ENCODE peak calls at places on chromosomes 2 and 18, in nine cellular contexts. E is tibial nerve, I is OCI-LY7, C is SK-N-SH, R is psoas muscle, Q is right atrium auricular region, B is breast epithelium, L is MM.1S, Y is heart left ventricle. T is an unnamed sample. For H3K4me1, the result is how much of the 10 kb centered on the place peaks cover.

GRCh38 chr2:195818521-195818920 is 161.5 kb downstream of the SLC39A10 start:
- DNase-seq in Y (no peak), C (no peak), I (no peak), R (no peak), Q (no peak), B (no peak), L (no peak), E (no peak), T (no peak)

GRCh38 chr2:64391940-64392339 is 62.0 kb upstream of the LGALSL start:
- DNase-seq in C (no peak), I (no peak), L (no peak), Q (no peak), B (no peak), E (no peak), Y (no peak), R (no peak), T (no peak)

GRCh38 chr2:236298924-236299475 is 34.8 kb upstream of the ASB18 start:
- DNase-seq in E (no peak), I (no peak), L (no peak), Y (no peak), R (no peak), Q (peak), C (no peak), B (no peak), T (no peak)

GRCh38 chr2:60926751-60927568 is 45.6 kb downstream of the REL start:
- DNase-seq in L (no peak), R (no peak), B (no peak), I (no peak), Q (no peak), Y (no peak), C (no peak), E (no peak), T (no peak)

GRCh38 chr2:181468857-181469256 is 11.7 kb downstream of the ITGA4 start:
- DNase-seq in C (no peak), Q (no peak), Y (no peak), R (no peak), B (no peak), E (no peak), I (no peak), L (no peak), T (no peak)

GRCh38 chr2:194203898-194204297 is 1453.1 kb upstream of the SLC39A10 start:
- DNase-seq in B (no peak), I (no peak), E (no peak), Q (no peak), C (no peak), Y (no peak), R (no peak), L (no peak), T (no peak)

GRCh38 chr2:204180671-204181070 is 244.1 kb downstream of the ICOS start:
- DNase-seq in E (no peak), B (peak), I (no peak), R (no peak), Q (no peak), L (no peak), Y (no peak), C (peak), T (no peak)

GRCh38 chr18:774811-775210 is 37.2 kb downstream of the YES1 start:
- DNase-seq in Y (no peak), Q (no peak), R (no peak), L (no peak), B (no peak), I (no peak), C (no peak), E (no peak), T (no peak)

GRCh38 chr2:130150181-130151144 is 5.6 kb upstream of the CCDC74B start:
- DNase-seq in R (no peak), I (no peak), Y (no peak), Q (no peak), B (no peak), E (no peak), L (no peak), C (no peak), T (peak)

GRCh38 chr2:60957643-60958042 is 59.9 kb upstream of the PEX13 start:
- DNase-seq in C (no peak), Q (no peak), R (no peak), Y (no peak), L (no peak), I (no peak), E (no peak), B (no peak), T (no peak)

GRCh38 chr18:7221424-7222155 is 9.3 kb upstream of the LRRC30 start:
- DNase-seq in E (no peak), Y (peak), C (peak), I (peak), B (no peak), R (no peak), L (peak), Q (no peak), T (no peak)

GRCh38 chr2:11697103-11697871 is 27.3 kb upstream of the NTSR2 start:
- DNase-seq in R (peak), E (peak), I (no peak), C (peak), L (no peak), B (peak), Y (peak), Q (no peak), T (peak)

GRCh38 chr2:164599954-164600589 is 21.2 kb downstream of the GRB14 start:
- DNase-seq in E (peak), I (peak), R (no peak), B (no peak), C (peak), L (peak), Q (no peak), Y (no peak), T (no peak)

GRCh38 chr18:13455470-13455869 is 236.9 kb downstream of the LDLRAD4 start:
- DNase-seq in I (peak), L (no peak), E (no peak), B (no peak), R (no peak), C (peak), Y (no peak), Q (peak), T (no peak)

GRCh38 chr18:50266248-50266704 is at the start of gene CFAP53:
- DNase-seq in E (peak), Y (peak), L (peak), Q (peak), C (peak), R (peak), I (peak), B (peak), T (peak)

GRCh38 chr2:74131901-74132300 is 15.8 kb downstream of the BOLA3 start:
- DNase-seq in I (no peak), B (no peak), L (no peak), Q (no peak), C (no peak), R (no peak), Y (no peak), E (no peak), T (no peak)

GRCh38 chr2:26168785-26169184 is 4.1 kb upstream of the GAREM2 start:
- DNase-seq in I (no peak), R (no peak), C (no peak), Q (no peak), Y (no peak), B (no peak), L (no peak), E (no peak), T (no peak)

GRCh38 chr2:23524261-23524706 is 139.3 kb downstream of the KLHL29 start:
- DNase-seq in L (no peak), Q (no peak), R (peak), B (peak), E (no peak), I (no peak), Y (no peak), C (no peak), T (no peak)

GRCh38 chr2:128172191-128172590 is 81.2 kb downstream of the UGGT1 start:
- DNase-seq in E (no peak), Y (no peak), L (no peak), C (no peak), B (no peak), R (no peak), Q (no peak), I (no peak), T (no peak)

GRCh38 chr2:191835539-191836350 is 11.1 kb downstream of the CAVIN2 start:
- DNase-seq in C (no peak), B (no peak), Y (no peak), I (no peak), R (no peak), L (no peak), Q (no peak), E (no peak), T (no peak)

GRCh38 chr2:1967242-1968210 is 223.2 kb upstream of the PXDN start:
- DNase-seq in C (peak), Y (no peak), E (no peak), B (no peak), Q (no peak), I (no peak), L (no peak), R (no peak), T (no peak)

GRCh38 chr2:239177325-239177724 is 223.5 kb downstream of the HDAC4 start:
- DNase-seq in I (no peak), C (no peak), E (no peak), L (no peak), B (no peak), R (no peak), Y (no peak), Q (no peak), T (no peak)

GRCh38 chr18:6199777-6200176 is 214.9 kb downstream of the L3MBTL4 start:
- DNase-seq in Y (no peak), I (no peak), R (no peak), B (no peak), L (no peak), Q (no peak), C (no peak), E (no peak), T (no peak)

GRCh38 chr2:161250864-161251436 is 57.3 kb upstream of the PSMD14 start:
- DNase-seq in Q (no peak), B (no peak), R (no peak), L (peak), Y (no peak), I (peak), E (no peak), C (peak), T (no peak)

GRCh38 chr2:195411219-195411687 is 245.8 kb upstream of the SLC39A10 start:
- DNase-seq in C (no peak), I (no peak), B (no peak), R (no peak), E (no peak), L (no peak), Q (no peak), Y (no peak), T (no peak)

GRCh38 chr2:601387-601698 is 75.9 kb downstream of the TMEM18 start:
- DNase-seq in I (no peak), L (no peak), R (no peak), Q (peak), Y (no peak), E (no peak), C (peak), B (no peak), T (no peak)

GRCh38 chr2:120596191-120596781 is 139.4 kb upstream of the GLI2 start:
- DNase-seq in B (no peak), L (no peak), I (no peak), E (no peak), C (peak), Q (no peak), R (peak), Y (no peak), T (peak)

GRCh38 chr18:79603321-79604204 is 76.0 kb upstream of the CTDP1 start:
- DNase-seq in E (no peak), L (no peak), I (no peak), Y (peak), C (no peak), Q (no peak), R (no peak), B (no peak), T (no peak)

GRCh38 chr18:78984941-78985784 is 5.5 kb downstream of the SALL3 start:
- DNase-seq in L (no peak), Q (no peak), I (peak), E (no peak), Y (no peak), R (no peak), B (no peak), C (no peak), T (no peak)

GRCh38 chr2:8684885-8685696 is 3.2 kb downstream of the ID2 start:
- DNase-seq in C (no peak), L (peak), B (peak), E (peak), Q (peak), R (peak), Y (peak), I (peak), T (peak)

GRCh38 chr2:9021563-9022211 is 18.2 kb upstream of the MBOAT2 start:
- DNase-seq in B (no peak), Y (no peak), I (no peak), R (no peak), E (no peak), Q (no peak), C (no peak), L (no peak), T (no peak)

GRCh38 chr2:237486819-237487448 is at the start of gene MLPH:
- DNase-seq in L (no peak), I (no peak), R (peak), C (peak), Q (no peak), Y (peak), E (no peak), B (no peak), T (peak)

GRCh38 chr2:12903272-12903671 is 186.5 kb downstream of the TRIB2 start:
- DNase-seq in Y (no peak), R (no peak), B (no peak), C (no peak), E (no peak), I (no peak), L (no peak), Q (no peak), T (no peak)

GRCh38 chr18:32470136-32470712 is 458 bp downstream of the GAREM1 start:
- DNase-seq in I (peak), Y (peak), E (no peak), C (no peak), L (peak), Q (no peak), B (peak), R (peak), T (peak)

GRCh38 chr18:56447972-56448371 is 190.4 kb downstream of the TXNL1 start:
- DNase-seq in Y (no peak), I (no peak), Q (no peak), E (no peak), C (no peak), B (no peak), L (no peak), R (no peak), T (no peak)

GRCh38 chr2:168583710-168584521 is 127.8 kb downstream of the CERS6 start:
- DNase-seq in I (no peak), E (peak), C (no peak), B (peak), L (no peak), Q (no peak), Y (no peak), R (peak), T (no peak)

GRCh38 chr2:241703128-241703604 is 1.3 kb downstream of the ING5 start:
- DNase-seq in E (no peak), L (no peak), I (no peak), Q (no peak), B (no peak), R (no peak), C (peak), Y (no peak), T (no peak)

GRCh38 chr2:110166246-110166645 is 38.6 kb downstream of the NPHP1 start:
- DNase-seq in Q (no peak), Y (no peak), I (no peak), E (no peak), L (no peak), C (no peak), R (no peak), B (no peak), T (no peak)

GRCh38 chr18:34153711-34154110 is 71.0 kb downstream of the NOL4 start:
- DNase-seq in B (no peak), Y (no peak), L (no peak), Q (no peak), I (peak), C (peak), E (no peak), R (no peak), T (no peak)

GRCh38 chr2:211598238-211598637 is 940.4 kb downstream of the ERBB4 start:
- DNase-seq in Y (no peak), L (no peak), R (no peak), B (no peak), C (no peak), Q (no peak), I (no peak), E (no peak), T (no peak)

GRCh38 chr2:45691600-45691999 is 40.1 kb downstream of the PRKCE start:
- DNase-seq in E (no peak), I (peak), B (no peak), Y (no peak), L (peak), Q (no peak), C (no peak), R (no peak), T (no peak)
- H3K4me1 ChIP-seq in E (under half), I (under half), B (under half), Y (under half), L (under half), Q (under half), C (under half), R (under half), T (under half)

DNA sequence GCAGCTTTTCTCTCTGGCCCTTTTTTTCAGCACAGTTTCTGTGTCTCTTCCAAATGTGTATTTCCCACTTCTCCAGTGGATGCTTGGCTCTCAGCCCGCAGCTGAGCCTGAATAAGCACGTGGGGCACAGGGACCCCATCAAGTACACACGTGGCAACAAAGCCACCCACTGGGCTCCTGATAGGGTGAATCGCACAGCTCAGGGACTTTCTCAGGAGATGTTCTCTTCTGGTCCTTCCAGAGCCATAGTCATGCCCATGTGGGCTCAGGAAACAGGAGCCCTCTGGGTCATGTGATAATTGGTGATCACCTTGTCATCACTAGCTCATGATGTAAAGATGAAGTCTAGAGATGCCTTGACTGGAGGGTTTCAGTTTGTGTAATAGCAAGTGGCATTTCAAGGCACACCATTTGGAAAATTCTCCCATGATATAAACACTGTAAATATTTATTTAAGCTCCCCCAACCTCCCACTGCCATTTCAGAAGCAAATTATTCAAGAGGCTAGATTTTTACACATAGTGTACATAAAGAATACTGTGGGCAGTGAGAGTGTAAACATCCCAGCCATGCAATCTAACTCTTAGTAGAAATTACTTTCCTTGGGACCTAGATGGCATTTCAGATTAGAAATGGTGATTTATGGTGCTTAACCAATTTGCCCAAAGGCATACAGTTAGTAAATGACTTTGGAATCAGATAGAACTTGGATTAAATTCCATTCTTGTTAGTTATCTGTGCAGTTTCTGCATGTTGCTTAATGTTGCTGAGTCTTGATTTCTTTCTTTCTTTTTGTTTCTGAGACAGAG is 597.5 kb downstream of the SLC4A3 start:
- DNase-seq in C (no peak), E (no peak), Q (no peak), B (no peak), I (no peak), R (no peak), Y (no peak), L (no peak), T (no peak)
- H3K27ac ChIP-seq in C (peak), E (no peak), Q (no peak), B (no peak), I (no peak), R (no peak), Y (no peak), L (no peak), T (no peak)

GRCh38 chr2:28349546-28350165 is 43.0 kb upstream of the FOSL2 start:
- DNase-seq in Y (no peak), C (no peak), B (no peak), Q (no peak), L (no peak), R (peak), I (no peak), E (no peak), T (peak)
- H3K4me1 ChIP-seq in Y (under half), C (under half), B (under half), Q (under half), L (under half), R (under half), I (under half), E (under half), T (under half)

DNA sequence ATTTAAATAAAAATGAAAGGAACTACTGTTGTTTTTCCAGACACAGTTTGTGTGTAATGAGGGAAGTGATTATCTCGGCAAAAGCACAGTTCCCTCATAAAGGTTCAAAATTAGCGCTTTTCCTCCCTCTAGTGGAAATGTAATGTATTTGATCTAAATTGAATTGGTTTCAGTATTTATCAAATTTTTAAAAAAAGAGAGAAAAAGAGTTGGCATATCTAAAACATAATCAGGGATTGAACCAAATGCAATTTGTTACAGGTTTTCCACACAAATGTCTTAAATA is 37.5 kb downstream of the CMPK2 start:
- DNase-seq in Q (no peak), Y (no peak), E (no peak), C (peak), R (no peak), L (peak), I (peak), B (no peak), T (no peak)
- H3K27ac ChIP-seq in Q (no peak), Y (no peak), E (peak), C (peak), R (no peak), L (no peak), I (no peak), B (no peak), T (no peak)

T was measured in suprapubic skin.